ENCODE peak calls at places on chromosome 18, in nine cellular contexts. M is GM04504, S is myocyte, A is cardiac muscle cell, N is left ventricle myocardium superior, V is tibial nerve, I is retina, O is GM12865, K is NB4. J is an unnamed sample.

GRCh38 chr18:37922162-37922561 is 356.6 kb upstream of the CELF4 start:
- DNase-seq in A (no peak), K (no peak), N (no peak), V (no peak), O (no peak), I (no peak), S (no peak), M (no peak), J (no peak)

GRCh38 chr18:55442561-55442960 is 145.4 kb downstream of the TCF4 start:
- DNase-seq in V (no peak), A (no peak), I (no peak), M (no peak), O (no peak), K (no peak), N (no peak), S (no peak), J (no peak)

GRCh38 chr18:2223859-2224258 is 347.4 kb downstream of the METTL4 start:
- DNase-seq in S (peak; percentile 45), M (no peak), I (no peak), A (peak; percentile 21), K (peak; percentile 45), O (peak; percentile 7), N (no peak), V (no peak), J (peak; percentile 16)

GRCh38 chr18:57518533-57518932 is 68.0 kb downstream of the FECH start:
- DNase-seq in M (no peak), S (no peak), K (no peak), A (no peak), I (no peak), O (no peak), N (no peak), V (no peak), J (no peak)

GRCh38 chr18:4125246-4125938 is 329.7 kb downstream of the DLGAP1 start:
- DNase-seq in A (no peak), M (no peak), V (no peak), N (peak; percentile 30), O (no peak), I (peak; percentile 66), K (no peak), S (no peak), J (no peak)

GRCh38 chr18:57898506-57899124 is 95.5 kb upstream of the ATP8B1 start:
- DNase-seq in S (peak; percentile 93), I (peak; percentile 23), O (no peak), N (no peak), K (peak; percentile 20), A (no peak), M (peak; percentile 90), V (no peak), J (no peak)

GRCh38 chr18:363327-364115 is 95.7 kb upstream of the THOC1 start:
- DNase-seq in S (peak; percentile 40), K (peak; percentile 69), V (no peak), M (peak; percentile 76), I (no peak), N (no peak), O (no peak), A (no peak), J (no peak)

GRCh38 chr18:6751207-6751606 is 21.7 kb downstream of the ARHGAP28 start:
- DNase-seq in V (no peak), K (no peak), N (no peak), M (no peak), A (no peak), I (no peak), O (no peak), S (no peak), J (no peak)

GRCh38 chr18:58349650-58350049 is 279.2 kb downstream of the ALPK2 start:
- DNase-seq in K (no peak), S (no peak), A (no peak), V (no peak), I (no peak), N (no peak), M (no peak), O (peak; percentile 17), J (no peak)

GRCh38 chr18:12014976-12015696 is 33.8 kb downstream of the IMPA2 start:
- DNase-seq in O (no peak), I (peak; percentile 15), V (no peak), A (peak; percentile 20), K (no peak), S (no peak), M (no peak), N (no peak), J (no peak)

J was measured in A549.